ENCODE peak calls at places on chromosomes 1 and 21, in nine cellular contexts. N is fibroblast of lung; P is left lung; E is CD4-positive, alpha-beta memory T cell; G is CD8-positive, alpha-beta T cell; Q is right atrium auricular region; B is pancreas; X is IMR-90; W is psoas muscle. F is an unnamed sample. For H3K4me1, the result is how much of the 10 kb centered on the place peaks cover.

GRCh38 chr21:34603002-34603709 is 11.8 kb downstream of the RCAN1 start:
- DNase-seq in N (peak), P (peak), E (peak), G (peak), Q (peak), B (peak), X (peak), W (peak), F (no peak)

GRCh38 chr1:178532392-178532791 is 19.5 kb downstream of the TEX35 start:
- DNase-seq in N (peak), P (peak), E (peak), G (peak), Q (peak), B (peak), X (peak), W (peak), F (peak)

GRCh38 chr21:29650561-29651022 is 289.2 kb downstream of the GRIK1 start:
- DNase-seq in N (no peak), P (no peak), E (no peak), G (no peak), Q (no peak), B (no peak), X (no peak), W (no peak), F (no peak)

GRCh38 chr1:63322248-63322943 is at the start of gene FOXD3:
- DNase-seq in N (peak), P (peak), E (peak), G (no peak), Q (peak), B (peak), X (peak), W (peak), F (peak)

GRCh38 chr1:212667223-212668139 is 32.2 kb downstream of the BATF3 start:
- DNase-seq in N (peak), P (peak), E (no peak), G (no peak), Q (peak), B (no peak), X (peak), W (peak), F (no peak)

GRCh38 chr1:109167114-109167513 is 46.6 kb upstream of the SARS1 start:
- DNase-seq in N (no peak), P (no peak), E (no peak), G (no peak), Q (no peak), B (no peak), X (no peak), W (no peak), F (no peak)

GRCh38 chr1:25245809-25246599 is 1.2 kb downstream of the RSRP1 start:
- DNase-seq in N (peak), P (no peak), E (no peak), G (no peak), Q (no peak), B (no peak), X (peak), W (no peak), F (no peak)

GRCh38 chr1:51139474-51139873 is 37.4 kb downstream of the C1orf185 start:
- DNase-seq in N (peak), P (no peak), E (no peak), G (no peak), Q (no peak), B (no peak), X (no peak), W (no peak), F (no peak)

GRCh38 chr21:36959020-36959835 is 7.2 kb downstream of the HLCS start:
- DNase-seq in N (no peak), P (no peak), E (no peak), G (no peak), Q (no peak), B (no peak), X (no peak), W (no peak), F (no peak)

GRCh38 chr21:36964832-36965719 is 1.4 kb downstream of the HLCS start:
- DNase-seq in N (peak), P (no peak), E (no peak), G (no peak), Q (no peak), B (no peak), X (no peak), W (no peak), F (no peak)

GRCh38 chr21:36960676-36961284 is 5.7 kb downstream of the HLCS start:
- DNase-seq in N (no peak), P (no peak), E (no peak), G (no peak), Q (no peak), B (no peak), X (no peak), W (no peak), F (no peak)

GRCh38 chr21:36964398-36964797 is 2.1 kb downstream of the HLCS start:
- DNase-seq in N (no peak), P (no peak), E (no peak), G (no peak), Q (no peak), B (no peak), X (no peak), W (no peak), F (no peak)

GRCh38 chr21:36962098-36962780 is 4.2 kb downstream of the HLCS start:
- DNase-seq in N (no peak), P (no peak), E (no peak), G (no peak), Q (no peak), B (no peak), X (no peak), W (no peak), F (no peak)
- H3K4me3 ChIP-seq in N (no peak), P (no peak), E (no peak), G (no peak), Q (no peak), B (no peak), X (no peak), W (no peak), F (no peak)

DNA sequence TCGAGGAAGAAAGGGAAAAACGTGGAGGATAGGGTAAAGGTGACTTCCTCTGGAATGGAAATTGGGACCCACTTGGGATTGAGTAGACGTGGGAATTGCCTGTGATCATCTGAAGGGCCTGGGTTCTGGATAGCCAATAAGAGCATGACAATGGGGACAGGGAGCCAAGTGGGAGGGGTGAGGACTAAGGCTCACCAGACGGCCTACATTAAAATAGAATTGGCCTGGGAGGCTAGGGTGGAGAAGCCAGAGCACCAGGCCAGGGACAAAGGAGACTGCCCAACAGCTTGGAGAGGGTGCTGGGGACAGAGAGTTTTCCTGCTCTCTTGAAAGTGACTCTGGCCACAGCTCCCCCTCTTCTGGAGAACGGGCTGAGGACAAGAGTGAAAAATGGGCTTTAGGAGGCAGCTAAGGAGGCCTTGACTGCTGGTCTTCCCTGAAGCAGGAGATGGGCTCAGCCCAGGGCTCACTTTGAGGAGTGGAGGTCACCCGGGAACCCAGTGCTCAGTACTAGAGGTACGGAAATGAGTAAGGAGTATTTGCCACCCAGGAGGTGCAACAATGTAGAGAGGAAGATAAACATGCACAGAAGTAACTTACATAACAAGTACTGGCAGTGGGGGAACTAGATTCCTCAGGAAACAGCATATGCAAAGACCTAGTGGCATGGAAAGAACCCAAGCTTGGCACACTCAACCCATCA is 18.8 kb downstream of the INKA2 start:
- DNase-seq in N (no peak), P (no peak), E (no peak), G (no peak), Q (no peak), B (no peak), X (no peak), W (no peak), F (no peak)
- H3K27ac ChIP-seq in N (no peak), P (peak), E (no peak), G (no peak), Q (peak), B (no peak), X (no peak), W (peak), F (no peak)

GRCh38 chr1:76919123-76919522 is 51.8 kb downstream of the ST6GALNAC5 start:
- DNase-seq in N (no peak), P (no peak), E (no peak), G (no peak), Q (no peak), B (no peak), X (no peak), W (no peak), F (no peak)
- H3K4me1 ChIP-seq in N (under half), P (under half), E (under half), G (under half), Q (under half), B (under half), X (under half), W (under half), F (under half)

GRCh38 chr1:206745301-206745700 is 25.3 kb upstream of the IL19 start:
- DNase-seq in N (no peak), P (no peak), E (no peak), G (no peak), Q (no peak), B (no peak), X (no peak), W (no peak), F (no peak)
- H3K4me3 ChIP-seq in N (no peak), P (no peak), E (no peak), G (no peak), Q (no peak), B (no peak), X (no peak), W (no peak), F (no peak)

GRCh38 chr1:94259635-94260289 is 22.4 kb upstream of the ARHGAP29 start:
- DNase-seq in N (peak), P (no peak), E (no peak), G (no peak), Q (no peak), B (no peak), X (peak), W (no peak), F (no peak)
- H3K27ac ChIP-seq in N (peak), P (peak), E (no peak), G (no peak), Q (peak), B (no peak), X (no peak), W (peak), F (no peak)

GRCh38 chr1:226891846-226892533 is 21.6 kb downstream of the PSEN2 start:
- DNase-seq in N (no peak), P (peak), E (no peak), G (no peak), Q (no peak), B (no peak), X (peak), W (no peak), F (no peak)
- H3K4me1 ChIP-seq in N (under half), P (under half), E (under half), G (under half), Q (under half), B (under half), X (under half), W (under half), F (under half)

GRCh38 chr1:6245086-6245868 is 1.3 kb downstream of the HES3 start:
- DNase-seq in N (peak), P (peak), E (peak), G (peak), Q (no peak), B (peak), X (peak), W (peak), F (peak)

GRCh38 chr1:6245869-6246496 is 2.0 kb downstream of the HES3 start:
- DNase-seq in N (no peak), P (no peak), E (no peak), G (peak), Q (no peak), B (peak), X (no peak), W (no peak), F (no peak)

GRCh38 chr1:6247651-6248050 is 3.7 kb downstream of the HES3 start:
- DNase-seq in N (no peak), P (no peak), E (no peak), G (no peak), Q (no peak), B (no peak), X (no peak), W (no peak), F (no peak)

GRCh38 chr1:6248161-6248776 is 4.3 kb downstream of the HES3 start:
- DNase-seq in N (no peak), P (no peak), E (no peak), G (no peak), Q (no peak), B (no peak), X (no peak), W (no peak), F (no peak)

DNA sequence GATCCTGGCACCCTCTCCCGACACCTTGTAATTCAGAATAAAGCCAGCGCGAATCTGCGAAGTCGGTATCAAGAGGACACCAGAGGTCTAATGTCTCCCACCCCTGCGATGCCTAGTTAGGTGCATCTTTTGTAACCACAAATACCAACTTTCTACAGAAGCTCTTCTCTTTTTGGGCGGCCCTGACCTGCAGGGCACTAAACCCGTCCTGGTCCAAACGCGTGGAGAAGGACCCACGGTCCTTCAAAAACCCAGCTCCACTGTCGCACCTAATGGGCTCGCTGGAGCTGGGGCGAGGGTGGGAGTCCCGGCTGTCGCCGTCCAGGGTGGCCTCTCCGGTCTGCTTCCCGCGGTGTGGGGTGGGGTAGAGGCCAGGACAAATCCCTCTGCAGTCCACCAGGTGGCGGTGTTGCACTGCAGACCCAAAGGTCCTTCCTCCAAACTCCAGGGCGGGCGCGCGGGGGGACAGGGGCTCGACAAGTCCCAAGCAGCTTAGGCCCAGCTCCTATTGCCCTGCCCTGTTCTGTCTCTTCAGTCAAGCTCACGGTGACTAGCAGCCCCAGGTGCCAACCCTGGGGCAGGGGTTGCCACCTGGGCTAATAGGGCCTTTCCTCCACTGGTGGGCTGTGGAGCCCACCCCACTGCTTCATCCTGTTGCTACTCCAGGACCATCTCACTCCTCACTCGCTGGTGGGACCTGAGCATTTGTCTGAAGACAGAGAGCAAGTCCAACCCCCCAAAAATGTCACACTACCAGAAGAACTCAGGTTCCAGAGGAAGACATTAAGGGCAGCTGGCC is 2.7 kb downstream of the HES3 start:
- DNase-seq in N (peak), P (peak), E (peak), G (peak), Q (peak), B (peak), X (peak), W (peak), F (peak)
- H3K4me3 ChIP-seq in N (no peak), P (no peak), E (no peak), G (no peak), Q (no peak), B (no peak), X (no peak), W (no peak), F (no peak)

GRCh38 chr1:73901656-73902276 is 296.2 kb downstream of the LRRIQ3 start:
- DNase-seq in N (no peak), P (no peak), E (no peak), G (no peak), Q (no peak), B (no peak), X (no peak), W (no peak), F (no peak)
- H3K27ac ChIP-seq in N (no peak), P (no peak), E (no peak), G (no peak), Q (no peak), B (no peak), X (no peak), W (no peak), F (no peak)

DNA sequence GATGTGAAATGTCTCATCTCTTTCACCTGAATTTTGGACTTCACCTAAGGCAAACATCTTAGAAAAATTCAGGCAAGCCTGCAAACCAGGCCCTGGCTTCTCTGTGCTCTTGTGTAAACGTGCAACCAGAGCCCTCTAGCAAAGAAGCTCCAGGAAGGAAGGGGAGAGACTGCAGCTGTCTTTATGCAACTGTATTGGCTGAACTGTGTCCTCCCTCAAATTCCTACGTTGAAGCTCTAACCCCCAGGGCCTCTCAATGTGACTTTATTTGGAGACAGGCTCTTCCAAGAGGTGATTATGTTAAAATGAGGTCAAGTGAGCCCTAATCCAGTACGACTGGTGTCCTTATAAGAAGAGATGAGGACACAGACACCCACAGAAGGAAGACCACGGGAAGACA is 60.3 kb downstream of the SLC45A1 start:
- DNase-seq in N (peak), P (no peak), E (no peak), G (no peak), Q (no peak), B (no peak), X (peak), W (no peak), F (no peak)
- H3K4me1 ChIP-seq in N (under half), P (under half), E (half or more), G (under half), Q (under half), B (under half), X (under half), W (half or more), F (half or more)

GRCh38 chr1:160672118-160672517 is 25.3 kb upstream of the SLAMF1 start:
- DNase-seq in N (no peak), P (no peak), E (no peak), G (no peak), Q (no peak), B (no peak), X (no peak), W (no peak), F (no peak)
- H3K4me3 ChIP-seq in N (no peak), P (no peak), E (no peak), G (no peak), Q (no peak), B (no peak), X (no peak), W (no peak), F (no peak)